ENCODE peak calls at places on chromosomes 11 and 22, in five cellular contexts. O, I, R, N and H are unnamed samples. For H3K4me1 and H3K9me3, the result is how much of the 10 kb centered on the place peaks cover.

GRCh38 chr22:22167791-22168189 is 76.8 kb upstream of the VPREB1 start:
- DNase-seq in R (no peak), N (no peak), O (no peak), I (no peak), H (no peak)

GRCh38 chr11:38226684-38227083 is 1628.6 kb upstream of the RAG2 start:
- DNase-seq in I (no peak), N (no peak), R (no peak), O (no peak), H (no peak)

GRCh38 chr22:24536089-24536488 is 18.8 kb downstream of the GUCD1 start:
- DNase-seq in O (no peak), N (no peak), I (no peak), R (no peak), H (no peak)

GRCh38 chr11:128040603-128041002 is 546.8 kb downstream of the ETS1 start:
- DNase-seq in O (no peak), N (no peak), I (no peak), R (no peak), H (no peak)

GRCh38 chr11:72189448-72190250 is 2.3 kb upstream of the FOLR1 start:
- DNase-seq in R (no peak), I (no peak), O (no peak), N (peak), H (no peak)

GRCh38 chr11:47269829-47270305 is at the start of gene MADD:
- DNase-seq in N (peak), I (peak), O (peak), R (peak), H (peak)

GRCh38 chr22:37753746-37754145 is 54.0 kb upstream of the GCAT start:
- DNase-seq in N (no peak), I (no peak), O (no peak), R (no peak), H (no peak)

GRCh38 chr22:23119492-23120414 is 22.0 kb downstream of the RSPH14 start:
- DNase-seq in N (no peak), R (peak), O (no peak), I (peak), H (peak)

GRCh38 chr22:45302047-45302446 is 7.7 kb upstream of the FAM118A start:
- DNase-seq in I (no peak), R (no peak), N (no peak), O (no peak), H (no peak)

GRCh38 chr22:41991111-41991510 is 7.5 kb upstream of the WBP2NL start:
- DNase-seq in R (no peak), N (no peak), I (no peak), O (no peak), H (no peak)

GRCh38 chr11:61152816-61153592 is 8.2 kb downstream of the VPS37C start:
- DNase-seq in R (no peak), N (no peak), O (no peak), I (no peak), H (no peak)

GRCh38 chr11:69892986-69893555 is 73.9 kb upstream of the FGF3 start:
- DNase-seq in R (no peak), O (no peak), I (no peak), N (no peak), H (no peak)

DNA sequence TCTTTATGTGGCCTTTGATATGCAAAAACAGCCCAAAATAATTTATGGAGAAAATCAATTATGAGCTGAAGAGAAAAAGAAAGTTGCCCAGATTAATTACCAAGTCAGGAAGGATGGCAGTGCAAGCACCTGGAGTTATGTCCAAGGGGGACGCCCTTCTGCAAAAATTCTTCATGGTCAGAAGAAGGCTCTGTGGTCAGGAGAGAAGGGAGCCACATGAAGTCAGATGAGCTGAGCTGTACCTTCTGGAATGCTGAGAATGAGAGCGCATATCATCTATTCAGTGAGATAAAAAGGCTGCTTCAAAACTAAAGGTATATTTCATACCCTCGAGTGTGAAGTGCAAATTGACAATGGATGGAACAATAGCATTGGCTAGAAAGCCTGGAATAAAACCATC is 607.4 kb downstream of the NTM start:
- DNase-seq in I (no peak), N (no peak), R (no peak), O (no peak), H (no peak)
- H3K4me1 ChIP-seq in I (under half), N (under half), R (under half), O (under half), H (under half)

DNA sequence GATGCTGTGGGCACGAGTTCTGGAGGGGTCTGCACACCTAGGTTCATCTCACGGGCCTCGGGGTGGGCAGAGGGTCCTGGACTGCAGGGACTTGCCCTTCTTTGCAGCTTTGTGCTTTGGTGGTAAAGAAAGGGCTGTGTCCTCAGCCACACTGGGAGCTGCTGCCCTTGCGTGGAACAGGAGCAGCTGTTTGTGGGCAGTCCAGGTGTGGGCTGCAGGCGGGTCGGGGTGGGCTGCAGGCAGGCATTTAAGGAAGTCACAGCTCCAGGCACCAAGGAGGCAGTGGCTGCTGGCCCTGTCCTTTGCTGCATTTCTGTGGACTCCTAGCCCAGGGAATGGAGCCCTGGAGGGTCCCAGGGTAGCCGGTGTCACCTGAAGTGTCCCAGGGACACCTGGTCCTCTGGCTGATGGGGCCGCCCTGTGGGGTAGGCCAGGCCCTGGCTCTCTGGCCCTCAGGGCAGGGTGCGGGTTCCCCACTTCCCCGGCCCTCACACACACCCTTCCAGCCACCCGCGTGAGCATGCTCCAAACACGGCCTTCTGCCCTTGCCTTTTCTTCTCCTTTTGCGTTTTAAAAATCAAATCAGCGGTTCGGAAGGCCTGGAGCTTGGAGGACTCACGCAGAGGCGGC is 1240.3 kb downstream of the BRD1 start:
- DNase-seq in O (no peak), R (no peak), I (no peak), N (no peak), H (no peak)
- H3K9me3 ChIP-seq in O (under half), R (under half), I (under half), N (under half), H (under half)

DNA sequence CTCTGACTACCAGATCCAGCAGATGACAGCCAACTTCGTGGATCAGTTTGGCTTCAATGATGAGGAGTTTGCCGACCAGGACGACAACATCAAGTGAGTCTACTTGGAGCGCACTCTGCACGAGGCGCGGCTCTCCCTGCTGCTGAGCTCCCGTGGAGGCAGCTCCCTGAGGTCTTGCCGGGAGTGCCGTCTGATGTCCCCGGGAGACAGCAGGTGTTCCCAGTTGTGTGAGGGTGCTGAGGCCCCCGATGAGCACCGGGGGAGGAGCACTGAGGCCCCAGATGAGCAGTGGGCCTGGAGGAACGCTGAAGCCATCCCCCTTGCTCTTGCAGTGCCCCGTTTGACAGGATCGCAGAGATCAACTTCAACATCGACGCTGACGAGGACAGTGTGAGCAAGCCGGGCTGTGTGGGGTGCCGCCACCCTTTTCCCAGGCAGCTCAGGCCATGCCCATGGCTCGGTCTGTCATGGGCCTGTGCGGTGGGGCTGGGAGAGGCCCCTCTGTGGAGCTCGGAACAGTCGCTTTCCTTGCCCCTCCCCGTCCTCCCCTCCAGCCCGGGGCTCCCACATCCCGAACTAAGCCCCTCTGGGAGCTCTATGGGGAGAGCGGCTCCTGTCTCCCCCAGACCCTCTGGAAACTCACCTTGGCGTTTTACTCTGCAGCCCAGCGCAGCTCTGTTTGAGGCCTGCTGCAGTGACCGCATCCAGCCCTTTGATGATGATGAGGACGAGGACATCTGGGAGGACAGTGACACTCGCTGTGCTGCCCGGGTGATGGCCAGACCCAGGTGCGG is 37.1 kb downstream of the SBF1 start:
- DNase-seq in I (no peak), R (no peak), O (peak), N (no peak), H (no peak)
- H3K4me3 ChIP-seq in I (no peak), R (no peak), O (no peak), N (no peak), H (no peak)

DNA sequence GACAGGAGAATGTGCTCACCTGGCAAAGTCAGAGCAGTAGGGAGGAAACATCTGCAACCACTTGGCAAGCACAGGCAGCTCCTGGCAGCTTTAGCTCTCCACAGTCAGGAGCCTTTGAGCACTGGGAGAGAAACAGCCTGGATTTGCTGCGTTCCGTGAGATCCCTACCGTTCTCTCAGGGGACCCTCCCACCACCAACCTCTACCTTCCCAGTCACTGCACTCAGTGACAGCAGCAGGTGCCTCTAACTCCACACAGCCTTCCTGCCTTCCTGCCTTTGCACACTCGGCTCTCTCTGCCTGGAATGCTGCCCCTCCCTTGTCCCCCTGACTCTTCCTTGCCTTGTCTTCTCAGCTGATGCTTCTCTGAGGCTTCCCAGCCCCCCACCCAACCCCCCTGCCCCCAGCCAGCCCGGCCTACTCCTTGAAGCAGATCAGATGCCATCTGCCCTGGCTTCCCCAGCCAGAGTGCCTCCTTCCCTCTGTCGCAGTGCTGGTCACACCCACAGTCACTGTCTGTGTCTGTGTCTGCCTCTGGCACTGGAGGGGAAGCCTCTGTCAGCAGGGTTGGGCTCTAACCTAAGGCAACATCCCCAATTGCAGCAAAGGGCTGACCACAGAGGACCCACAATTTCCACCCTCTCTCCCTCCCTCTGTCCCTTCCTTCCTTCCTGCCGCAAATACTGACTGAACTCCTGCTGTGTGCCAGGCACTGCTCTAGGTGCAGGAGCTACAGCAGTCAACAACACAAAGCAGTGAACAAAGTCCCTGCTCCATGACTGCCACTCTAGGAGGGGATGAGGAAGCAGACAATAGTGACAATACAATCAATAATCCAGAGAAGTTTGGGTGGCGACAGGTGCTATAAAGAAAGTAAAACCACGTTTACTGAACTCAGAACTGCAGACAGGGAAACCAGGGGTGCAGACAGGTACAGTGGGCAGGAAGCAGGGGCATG is 14.8 kb upstream of the TSKU start:
- DNase-seq in O (peak), N (peak), R (no peak), I (peak), H (no peak)
- H3K4me1 ChIP-seq in O (under half), N (under half), R (under half), I (under half), H (under half)

GRCh38 chr11:13137778-13138400 is 128.8 kb downstream of the RASSF10 start:
- DNase-seq in I (no peak), N (no peak), O (no peak), R (no peak), H (no peak)

GRCh38 chr11:13140028-13140870 is 131.1 kb downstream of the RASSF10 start:
- DNase-seq in R (no peak), N (peak), O (no peak), I (no peak), H (no peak)

GRCh38 chr11:13141731-13142724 is 132.9 kb downstream of the RASSF10 start:
- DNase-seq in R (no peak), I (no peak), N (no peak), O (no peak), H (no peak)

GRCh38 chr11:13143486-13144297 is 133.9 kb upstream of the BMAL1 start:
- DNase-seq in N (no peak), R (no peak), O (no peak), I (no peak), H (no peak)

DNA sequence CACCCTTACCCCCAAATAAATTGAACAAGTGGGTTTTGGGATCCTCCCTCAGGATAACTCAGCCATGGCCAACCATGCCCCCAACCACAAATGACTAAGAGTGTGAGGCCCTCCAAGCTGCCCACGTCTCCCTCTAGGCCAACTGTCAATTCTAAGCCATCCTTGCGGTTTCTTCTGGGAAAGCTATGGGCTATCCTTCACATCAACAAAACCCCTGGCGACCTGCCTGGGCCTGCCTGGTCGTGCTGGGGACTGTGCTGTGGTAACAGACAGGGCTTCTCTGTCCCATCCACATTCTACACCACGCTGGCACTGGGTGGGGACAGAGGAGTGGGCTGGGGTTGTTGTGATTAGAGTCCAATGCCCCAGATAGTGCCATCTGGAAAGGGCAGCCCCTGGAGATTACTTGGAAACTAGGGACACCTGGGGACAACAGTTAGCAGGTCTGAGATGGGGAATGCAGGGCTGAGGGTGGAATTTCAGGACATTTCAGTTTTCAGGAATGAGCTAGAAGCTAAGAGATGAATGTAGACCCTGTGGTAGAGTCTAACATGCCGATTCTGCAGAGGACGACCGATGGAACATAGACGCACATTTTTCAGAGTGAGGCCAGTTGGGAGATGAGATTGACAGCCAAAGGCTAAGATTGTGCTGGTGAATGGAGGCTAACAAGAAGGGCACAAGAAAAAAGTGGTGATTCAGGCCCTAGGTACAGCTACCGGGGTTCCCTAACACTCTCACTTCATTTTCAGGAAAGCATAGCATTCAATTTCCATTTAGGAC is 131.9 kb downstream of the RASSF10 start:
- DNase-seq in O (no peak), I (no peak), R (no peak), N (no peak), H (no peak)
- H3K9me3 ChIP-seq in O (under half), I (under half), R (under half), N (under half), H (under half)